ENCODE peak calls at places on chromosomes 6 and 20, in seven cellular contexts. Y is testis, G is GM12878, X is IMR-90, O is HepG2, P is lower leg skin, L is H54. E is an unnamed sample.

GRCh38 chr6:3724451-3725144 is 26.9 kb downstream of the PXDC1 start:
- DNase-seq in Y (no peak), G (no peak), X (no peak), O (no peak), P (no peak), L (no peak), E (no peak)

GRCh38 chr6:17850281-17850680 is 137.2 kb downstream of the KIF13A start:
- DNase-seq in Y (no peak), G (no peak), X (no peak), O (no peak), P (no peak), L (no peak), E (no peak)

GRCh38 chr20:54025166-54025835 is 45.1 kb downstream of the BCAS1 start:
- DNase-seq in Y (no peak), G (no peak), X (no peak), O (no peak), P (no peak), L (peak), E (no peak)

GRCh38 chr6:12537389-12537788 is 179.2 kb upstream of the PHACTR1 start:
- DNase-seq in Y (no peak), G (no peak), X (peak), O (peak), P (no peak), L (no peak), E (no peak)

GRCh38 chr6:79188885-79189505 is 45.5 kb downstream of the HMGN3 start:
- DNase-seq in Y (no peak), G (no peak), X (no peak), O (no peak), P (no peak), L (no peak), E (no peak)

GRCh38 chr20:32761831-32762753 is at the start of gene DNMT3B:
- DNase-seq in Y (peak), G (no peak), X (peak), O (peak), P (peak), L (peak), E (peak)

GRCh38 chr6:129133770-129134192 is 250.8 kb downstream of the LAMA2 start:
- DNase-seq in Y (no peak), G (no peak), X (peak), O (no peak), P (no peak), L (no peak), E (no peak)

GRCh38 chr6:33566182-33567084 is 13.6 kb downstream of the BAK1 start:
- DNase-seq in Y (no peak), G (no peak), X (peak), O (no peak), P (no peak), L (no peak), E (no peak)

GRCh38 chr6:3466488-3467219 is 9.8 kb upstream of the SLC22A23 start:
- DNase-seq in Y (no peak), G (no peak), X (no peak), O (no peak), P (no peak), L (no peak), E (no peak)

GRCh38 chr20:835220-836045 is 1.9 kb downstream of the FAM110A start:
- DNase-seq in Y (peak), G (no peak), X (no peak), O (no peak), P (no peak), L (no peak), E (no peak)

GRCh38 chr6:29791162-29791561 is 36.5 kb upstream of the HLA-G start:
- DNase-seq in Y (no peak), G (no peak), X (peak), O (no peak), P (no peak), L (no peak), E (no peak)

GRCh38 chr6:118579786-118580185 is 31.7 kb downstream of the PLN start:
- DNase-seq in Y (no peak), G (no peak), X (no peak), O (no peak), P (no peak), L (no peak), E (no peak)

GRCh38 chr20:45911486-45912343 is at the start of gene PLTP:
- DNase-seq in Y (peak), G (no peak), X (peak), O (no peak), P (peak), L (no peak), E (no peak)
- TF ChIP-seq POLR2A in Y (peak), G (no peak), X (no peak), O (no peak), P (no peak), L (peak), E (no peak)

DNA sequence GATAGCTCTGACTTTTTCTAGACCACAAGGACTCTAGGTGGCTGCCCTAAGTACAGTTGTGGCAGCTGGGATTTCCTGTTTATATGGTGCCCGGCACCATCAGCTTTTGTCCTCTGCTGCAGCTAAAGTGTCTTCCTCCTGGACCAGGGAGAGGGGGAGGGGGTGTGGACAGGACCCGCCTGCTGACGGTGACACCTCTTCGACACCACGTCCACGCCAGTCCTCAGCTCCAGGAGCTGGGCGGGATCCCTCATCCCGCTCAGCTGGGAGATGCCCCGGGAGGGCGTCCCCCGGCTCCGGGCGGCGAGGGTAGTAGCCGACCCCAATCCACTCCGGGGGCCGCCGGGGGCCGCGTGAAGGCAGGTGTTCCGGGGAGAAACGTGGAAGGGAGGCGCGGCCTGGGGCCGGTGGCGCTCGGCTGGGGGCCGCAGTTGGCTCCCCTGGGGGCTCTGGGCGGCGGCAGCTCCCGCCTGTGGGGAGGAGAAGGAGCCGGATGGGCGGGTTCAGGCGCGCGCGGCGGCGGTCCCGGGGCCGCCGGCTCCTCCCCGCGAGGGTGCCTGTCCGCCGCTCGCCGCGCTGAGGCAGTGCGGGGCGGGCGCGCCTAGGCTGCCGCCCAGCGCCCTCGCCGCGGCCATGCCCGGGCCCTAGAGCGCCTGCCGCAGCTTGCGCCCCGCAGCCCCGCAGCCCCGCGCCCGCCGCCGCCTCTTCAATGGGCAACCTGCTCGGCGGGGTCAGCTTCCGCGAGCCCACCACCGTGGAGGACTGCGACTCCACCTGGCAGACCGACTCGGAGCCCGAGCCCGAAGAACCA is at the start of gene OGFRL1:
- DNase-seq in Y (peak), G (no peak), X (peak), O (peak), P (peak), L (peak), E (peak)
- TF ChIP-seq POLR2A in Y (no peak), G (peak), X (peak), O (no peak), P (no peak), L (peak), E (peak)

GRCh38 chr6:21595951-21596378 is 2.4 kb downstream of the SOX4 start:
- DNase-seq in Y (peak), G (no peak), X (no peak), O (no peak), P (no peak), L (no peak), E (no peak)
- TF ChIP-seq POLR2A in Y (no peak), G (no peak), X (no peak), O (no peak), P (no peak), L (no peak), E (no peak)

DNA sequence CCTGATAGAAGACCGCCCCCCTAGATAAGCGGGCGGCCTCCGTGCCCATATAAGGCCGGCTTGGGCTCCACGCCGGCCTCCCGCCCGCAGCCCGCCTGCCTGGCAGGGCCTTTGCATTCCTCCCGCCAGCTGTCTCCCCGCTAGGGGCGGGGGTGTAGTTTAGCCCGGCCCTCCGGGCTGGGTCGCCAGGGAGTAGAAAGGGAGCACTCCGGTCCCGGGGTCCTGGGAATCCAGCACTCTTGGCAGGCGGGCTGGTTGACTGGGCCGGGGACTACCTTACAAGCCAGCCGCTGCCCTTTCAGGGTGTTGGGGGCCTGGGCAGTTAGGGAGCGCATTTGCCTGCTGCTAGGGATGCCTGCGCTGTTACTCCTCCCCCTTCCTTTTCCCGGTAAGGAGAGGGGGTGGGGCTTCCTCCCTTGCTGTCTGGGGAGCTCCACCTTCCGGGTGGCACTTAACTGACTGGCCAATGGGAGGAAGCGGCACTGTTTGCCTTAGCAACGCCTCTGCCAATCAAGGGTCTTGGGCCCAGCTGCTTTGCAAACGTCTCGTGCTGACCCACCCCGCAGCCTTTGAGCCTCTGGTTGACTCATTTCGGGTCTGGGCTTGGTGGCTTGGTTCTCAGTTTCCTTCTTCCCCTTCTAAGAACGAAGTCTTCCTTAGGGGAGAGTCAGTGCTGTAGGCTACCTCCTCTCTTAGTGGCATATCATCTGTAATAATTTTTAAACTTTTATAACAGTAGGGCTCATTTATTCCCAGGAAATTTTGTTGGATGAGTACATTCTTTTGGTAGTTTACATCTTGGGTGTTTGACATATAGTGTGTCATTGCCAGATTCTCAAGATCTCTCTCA is 3.4 kb downstream of the SRF start:
- DNase-seq in Y (peak), G (peak), X (peak), O (peak), P (peak), L (peak), E (peak)
- TF ChIP-seq POLR2A in Y (peak), G (peak), X (peak), O (peak), P (no peak), L (peak), E (peak)

GRCh38 chr20:24782221-24782620 is 166.8 kb upstream of the CST7 start:
- DNase-seq in Y (no peak), G (no peak), X (no peak), O (no peak), P (no peak), L (no peak), E (no peak)

GRCh38 chr20:24783631-24784492 is 165.2 kb upstream of the CST7 start:
- DNase-seq in Y (peak), G (peak), X (no peak), O (peak), P (no peak), L (no peak), E (peak)

GRCh38 chr20:24781061-24781980 is 167.7 kb upstream of the CST7 start:
- DNase-seq in Y (peak), G (no peak), X (peak), O (peak), P (no peak), L (peak), E (no peak)

GRCh38 chr20:24784607-24785006 is 164.5 kb upstream of the CST7 start:
- DNase-seq in Y (no peak), G (no peak), X (no peak), O (no peak), P (no peak), L (no peak), E (no peak)

DNA sequence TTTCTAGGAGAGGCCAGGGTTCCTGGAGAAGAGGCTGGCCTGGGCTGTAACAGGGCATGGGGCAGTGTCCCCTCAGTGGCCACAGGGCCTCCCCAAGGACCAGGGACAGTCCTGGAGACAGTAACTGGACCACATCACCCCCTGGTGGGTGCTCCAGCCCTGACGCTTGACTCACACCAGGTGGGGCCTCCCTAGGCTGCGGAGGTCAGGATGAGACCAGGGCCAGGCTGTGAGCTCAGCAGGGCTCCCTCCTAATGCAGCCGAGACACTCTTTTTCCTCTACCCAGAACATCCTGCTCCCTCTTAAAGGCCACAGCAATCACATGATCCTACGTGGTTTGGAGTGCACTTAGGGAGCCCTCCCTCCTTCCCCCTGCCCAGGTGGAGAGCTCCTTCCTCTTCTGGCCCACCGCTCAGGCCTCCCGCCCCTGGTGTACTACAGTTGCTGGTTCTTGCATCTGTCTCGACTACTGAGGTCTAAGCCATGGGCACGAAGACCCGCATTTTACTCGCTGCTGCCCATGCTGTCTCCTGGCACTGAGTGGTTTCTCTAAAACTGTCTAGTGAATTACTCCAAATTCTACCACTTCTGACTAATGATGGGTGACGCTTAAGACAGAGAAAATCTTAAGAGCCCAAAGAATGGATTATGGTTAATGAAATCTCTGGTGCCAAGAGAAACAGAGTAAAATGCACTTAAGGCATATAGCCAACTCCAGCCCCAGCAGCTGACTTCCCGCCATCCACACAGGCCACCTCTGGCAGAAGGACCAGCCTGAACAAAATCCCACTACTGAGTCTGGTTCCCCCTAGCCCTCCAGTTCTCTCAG is 166.1 kb upstream of the CST7 start:
- DNase-seq in Y (no peak), G (no peak), X (no peak), O (peak), P (no peak), L (no peak), E (no peak)
- TF ChIP-seq POLR2A in Y (no peak), G (no peak), X (no peak), O (no peak), P (no peak), L (no peak), E (no peak)

GRCh38 chr20:2663887-2664719 is at the start of gene IDH3B:
- DNase-seq in Y (peak), G (no peak), X (peak), O (peak), P (peak), L (peak), E (peak)
- TF ChIP-seq POLR2A in Y (peak), G (peak), X (peak), O (peak), P (no peak), L (peak), E (peak)

GRCh38 chr6:85706272-85706671 is 63.6 kb upstream of the SYNCRIP start:
- DNase-seq in Y (no peak), G (no peak), X (no peak), O (no peak), P (no peak), L (no peak), E (no peak)

GRCh38 chr6:85705220-85705619 is 62.5 kb upstream of the SYNCRIP start:
- DNase-seq in Y (no peak), G (no peak), X (no peak), O (no peak), P (no peak), L (no peak), E (no peak)

GRCh38 chr6:85703359-85703758 is 60.7 kb upstream of the SYNCRIP start:
- DNase-seq in Y (no peak), G (no peak), X (no peak), O (no peak), P (no peak), L (no peak), E (no peak)
- TF ChIP-seq POLR2A in Y (no peak), G (no peak), X (no peak), O (no peak), P (no peak), L (no peak), E (no peak)

GRCh38 chr6:150070236-150070860 is 1.4 kb upstream of the ULBP3 start:
- DNase-seq in Y (no peak), G (no peak), X (no peak), O (no peak), P (no peak), L (no peak), E (no peak)

GRCh38 chr6:150068173-150068785 is 642 bp downstream of the ULBP3 start:
- DNase-seq in Y (no peak), G (no peak), X (no peak), O (no peak), P (no peak), L (peak), E (no peak)

GRCh38 chr6:150069707-150070106 is 786 bp upstream of the ULBP3 start:
- DNase-seq in Y (peak), G (no peak), X (no peak), O (no peak), P (no peak), L (no peak), E (no peak)

GRCh38 chr6:150072201-150072600 is 3.3 kb upstream of the ULBP3 start:
- DNase-seq in Y (no peak), G (no peak), X (peak), O (peak), P (peak), L (peak), E (no peak)

DNA sequence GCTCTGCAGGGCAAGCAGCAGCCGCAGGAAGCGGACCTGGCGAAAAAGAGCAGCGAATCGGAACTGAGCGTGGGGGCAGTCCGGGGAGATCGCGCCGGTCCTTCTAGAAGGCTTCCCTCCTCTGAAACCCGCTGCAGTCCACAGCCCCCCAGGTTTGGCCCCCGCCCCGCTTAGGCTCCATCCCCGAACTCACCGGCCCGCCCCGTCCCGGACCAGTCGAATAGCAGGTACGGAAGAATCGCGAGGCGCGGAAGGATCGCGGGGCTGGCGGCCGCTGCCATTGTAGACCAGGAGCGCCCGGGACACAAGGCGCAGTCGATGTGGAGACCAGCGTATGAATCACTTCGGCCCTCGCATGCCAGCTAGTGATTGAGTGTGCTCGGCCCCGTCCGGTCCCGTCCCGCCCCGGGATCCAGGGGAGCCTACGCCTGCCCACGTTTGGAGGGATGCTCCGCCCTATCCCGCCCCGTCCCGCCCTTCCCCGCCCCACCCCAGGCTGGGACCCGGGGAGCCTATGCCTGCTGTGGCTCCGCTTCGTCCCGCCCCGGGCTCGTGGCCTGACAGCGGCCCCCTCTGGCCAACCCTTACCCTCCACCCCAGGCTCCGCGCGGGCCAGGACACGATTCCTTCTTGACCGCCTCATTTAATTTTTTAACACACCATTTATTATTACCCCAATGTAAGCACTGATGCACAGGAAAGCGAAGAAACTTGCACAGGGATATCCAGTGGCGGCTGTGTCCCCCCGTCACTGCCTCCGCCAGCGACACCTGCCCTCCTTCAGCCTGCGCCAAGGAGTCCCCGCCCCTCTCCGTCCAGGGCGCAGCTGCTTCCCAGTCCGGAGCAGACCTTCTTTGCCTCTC is at the start of gene ULBP3:
- DNase-seq in Y (peak), G (no peak), X (peak), O (peak), P (peak), L (peak), E (peak)
- TF ChIP-seq POLR2A in Y (no peak), G (peak), X (peak), O (no peak), P (no peak), L (peak), E (no peak)